ENCODE peak calls at places on chromosomes 3 and 15, in five cellular contexts. K is GM12878, G is WTC11, N is HepG2, P is H1. O is an unnamed sample.

GRCh38 chr3:58868101-58868779 is 181.6 kb downstream of the CFAP20DC start:
- DNase-seq in G (no peak), P (no peak), N (no peak), K (no peak), O (no peak)

GRCh38 chr15:99958426-99959097 is 225.3 kb upstream of the LYSMD4 start:
- DNase-seq in K (no peak), N (no peak), G (no peak), P (no peak), O (no peak)

GRCh38 chr3:186109897-186110803 is 1.3 kb upstream of the ETV5 start:
- DNase-seq in K (no peak), G (peak; percentile 50), N (no peak), P (no peak), O (peak; percentile 76)

GRCh38 chr15:84834227-84834955 is 17.2 kb downstream of the ALPK3 start:
- DNase-seq in P (no peak), K (no peak), N (no peak), G (no peak), O (no peak)

GRCh38 chr15:74396445-74397238 is 29.2 kb upstream of the CYP11A1 start:
- DNase-seq in P (no peak), N (peak; percentile 84), G (no peak), K (peak; percentile 93), O (no peak)

GRCh38 chr3:61574854-61575253 is 13.5 kb downstream of the PTPRG start:
- DNase-seq in P (no peak), K (no peak), G (no peak), N (no peak), O (no peak)

GRCh38 chr3:13347390-13347966 is 72.6 kb downstream of the NUP210 start:
- DNase-seq in P (no peak), N (no peak), K (no peak), G (peak; percentile 46), O (peak; percentile 61)

GRCh38 chr15:101608182-101608581 is 44.0 kb downstream of the TM2D3 start:
- DNase-seq in N (no peak), K (no peak), G (no peak), P (no peak), O (no peak)

GRCh38 chr3:195543642-195544536 is 764 bp upstream of the PPP1R2 start:
- DNase-seq in P (no peak), K (no peak), G (peak; percentile 46), N (peak; percentile 73), O (peak; percentile 50)

GRCh38 chr3:81668283-81668682 is 93.2 kb downstream of the GBE1 start:
- DNase-seq in N (no peak), K (no peak), G (no peak), P (no peak), O (no peak)

GRCh38 chr3:188315563-188315962 is 161.6 kb downstream of the LPP start:
- DNase-seq in N (no peak), G (no peak), P (no peak), K (no peak), O (no peak)

GRCh38 chr15:85792872-85793621 is 1.7 kb downstream of the KLHL25 start:
- DNase-seq in N (no peak), G (no peak), K (no peak), P (no peak), O (no peak)

GRCh38 chr3:114454592-114455251 is 160.9 kb downstream of the TIGIT start:
- DNase-seq in N (no peak), G (no peak), P (no peak), K (no peak), O (peak; percentile 18)

GRCh38 chr3:190614466-190615384 is 100.8 kb downstream of the IL1RAP start:
- DNase-seq in G (no peak), P (no peak), N (peak; percentile 53), K (no peak), O (no peak)

GRCh38 chr3:73765878-73766564 is 141.3 kb upstream of the PDZRN3 start:
- DNase-seq in N (no peak), P (no peak), K (no peak), G (no peak), O (no peak)

GRCh38 chr15:80459380-80459779 is 55.2 kb downstream of the ARNT2 start:
- DNase-seq in N (peak; percentile 82), G (no peak), P (no peak), K (no peak), O (no peak)

GRCh38 chr15:62112616-62113593 is 46.1 kb downstream of the C2CD4A start:
- DNase-seq in N (peak; percentile 66), P (no peak), K (no peak), G (no peak), O (no peak)

GRCh38 chr3:179179979-179180758 is 32.0 kb downstream of the PIK3CA start:
- DNase-seq in G (no peak), K (no peak), N (no peak), P (no peak), O (no peak)

GRCh38 chr3:98528474-98529346 is 3.1 kb upstream of the GPR15 start:
- DNase-seq in P (no peak), G (no peak), N (peak; percentile 14), K (no peak), O (no peak)

GRCh38 chr3:107404727-107405519 is 27.7 kb downstream of the CCDC54 start:
- DNase-seq in G (no peak), P (no peak), K (no peak), N (no peak), O (no peak)

GRCh38 chr3:108300103-108300849 is 3.9 kb downstream of the HHLA2 start:
- DNase-seq in K (no peak), G (no peak), N (no peak), P (no peak), O (no peak)

GRCh38 chr15:100670505-100671021 is 68.2 kb downstream of the ASB7 start:
- DNase-seq in N (no peak), G (no peak), K (no peak), P (no peak), O (no peak)

GRCh38 chr3:168088106-168088722 is 7.5 kb downstream of the GOLIM4 start:
- DNase-seq in G (peak; percentile 37), N (peak; percentile 62), P (no peak), K (peak; percentile 35), O (peak; percentile 78)

GRCh38 chr3:184145120-184145524 is 10.0 kb downstream of the EIF2B5 start:
- DNase-seq in K (no peak), P (no peak), N (peak; percentile 49), G (peak; percentile 66), O (peak; percentile 80)

GRCh38 chr3:195809796-195810454 is 1.8 kb downstream of the MUC4 start:
- DNase-seq in P (no peak), K (no peak), G (no peak), N (no peak), O (no peak)

GRCh38 chr3:169218314-169218983 is 445.1 kb downstream of the MECOM start:
- DNase-seq in P (no peak), K (no peak), G (peak; percentile 52), N (peak; percentile 28), O (peak; percentile 85)

GRCh38 chr3:108123326-108123725 is 32.5 kb upstream of the CD47 start:
- DNase-seq in P (no peak), G (no peak), K (no peak), N (no peak), O (no peak)

GRCh38 chr15:62931650-62932049 is 110.9 kb upstream of the TPM1 start:
- DNase-seq in K (no peak), G (no peak), N (no peak), P (no peak), O (no peak)

GRCh38 chr3:171026584-171027293 is at the start of gene SLC2A2:
- DNase-seq in P (no peak), N (peak; percentile 58), G (no peak), K (no peak), O (no peak)

GRCh38 chr3:61269460-61269859 is 18.2 kb upstream of the FHIT start:
- DNase-seq in N (no peak), G (no peak), P (no peak), K (no peak), O (no peak)

GRCh38 chr3:166211451-166211850 is 374.2 kb upstream of the BCHE start:
- DNase-seq in N (no peak), P (no peak), G (no peak), K (no peak), O (peak; percentile 11)

GRCh38 chr3:13612829-13613228 is 63.9 kb downstream of the FBLN2 start:
- DNase-seq in N (peak; percentile 7), K (no peak), G (no peak), P (no peak), O (no peak)

GRCh38 chr15:77417642-77418041 is 2.3 kb downstream of the PEAK1 start:
- DNase-seq in G (no peak), P (no peak), N (no peak), K (no peak), O (no peak)

DNA sequence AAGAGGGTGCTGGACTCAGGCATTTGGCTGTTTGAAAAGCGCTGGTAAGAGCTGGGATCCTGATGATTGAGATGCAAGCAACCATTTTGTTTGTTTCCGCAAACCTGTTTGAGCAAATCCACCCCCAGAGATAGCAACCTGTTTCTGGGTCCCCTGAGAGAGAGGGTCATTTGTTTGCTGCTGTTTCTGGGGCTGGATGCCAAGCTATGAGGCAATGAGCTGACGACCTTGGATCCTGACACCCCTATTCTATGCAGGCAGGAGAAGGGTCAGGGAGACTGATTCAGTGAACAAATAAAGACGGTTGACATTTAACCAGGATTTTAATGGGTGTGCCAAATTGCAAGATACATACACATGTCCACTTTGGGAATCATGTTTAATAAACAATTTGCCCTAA is 9.9 kb downstream of the SLC6A1 start:
- DNase-seq in K (no peak), G (no peak), N (peak; percentile 40), P (no peak), O (no peak)
- TF ChIP-seq CREB1 in K (no peak), G (no peak), N (no peak), P (no peak), O (no peak)

GRCh38 chr3:11211531-11212300 is 57.4 kb downstream of the HRH1 start:
- DNase-seq in N (no peak), K (no peak), G (no peak), P (no peak), O (peak; percentile 23)
- TF ChIP-seq CREB1 in N (no peak), K (no peak), G (no peak), P (no peak), O (no peak)

DNA sequence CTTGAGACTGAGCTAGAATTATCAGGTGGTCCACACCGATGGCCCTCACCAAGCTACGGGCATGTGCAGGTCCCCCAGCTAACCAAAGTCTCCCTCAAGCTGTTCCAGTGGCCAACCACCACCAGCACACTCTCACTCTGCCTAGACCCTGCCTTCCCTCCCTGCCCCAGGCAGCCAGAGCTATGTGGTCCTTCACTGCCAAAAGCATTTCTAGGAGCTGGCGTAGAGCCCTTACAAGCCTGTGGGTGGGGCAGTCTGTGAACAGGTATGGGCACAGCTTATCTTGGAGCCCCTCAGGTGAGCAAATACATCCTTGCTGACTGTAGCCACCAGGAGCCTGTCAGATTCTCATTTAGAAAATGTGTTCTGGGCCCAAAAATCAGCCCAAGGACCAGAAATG is 159.8 kb upstream of the PPP2R3A start:
- DNase-seq in K (no peak), N (no peak), G (no peak), P (no peak), O (peak; percentile 17)
- TF ChIP-seq CREB1 in K (no peak), N (no peak), G (no peak), P (no peak), O (no peak)

GRCh38 chr3:131402391-131403039 is 20.9 kb downstream of the NUDT16 start:
- DNase-seq in K (no peak), G (no peak), N (no peak), P (no peak), O (no peak)
- TF ChIP-seq CREB1 in K (no peak), G (no peak), N (no peak), P (no peak), O (no peak)

GRCh38 chr15:25345943-25346342 is 92.9 kb downstream of the UBE3A start:
- DNase-seq in G (peak; percentile 41), N (peak; percentile 14), K (no peak), P (peak; percentile 15), O (peak; percentile 61)
- TF ChIP-seq CREB1 in G (no peak), N (no peak), K (no peak), P (no peak), O (no peak)